ENCODE peak calls at places on chromosomes 3 and 15, in seven cellular contexts. One of them, this sample, is unnamed.

GRCh38 chr3:4580346-4581019 is 87.3 kb downstream of the ITPR1 start:
- DNase-seq in GM12878: no peak
- DNase-seq in HCT116: peak; percentile 10
- DNase-seq in K562: no peak
- DNase-seq in SK-N-SH: no peak
- DNase-seq in HepG2: no peak
- DNase-seq in H1: no peak
- DNase-seq in this sample: no peak

GRCh38 chr3:11784962-11785361 is 61.7 kb downstream of the TAMM41 start:
- DNase-seq in GM12878: no peak
- DNase-seq in SK-N-SH: peak; percentile 39
- DNase-seq in K562: no peak
- DNase-seq in HepG2: no peak
- DNase-seq in H1: no peak
- DNase-seq in HCT116: no peak
- DNase-seq in this sample: no peak

GRCh38 chr3:161890147-161890625 is 393.6 kb downstream of the OTOL1 start:
- DNase-seq in HepG2: no peak
- DNase-seq in GM12878: no peak
- DNase-seq in K562: no peak
- DNase-seq in SK-N-SH: no peak
- DNase-seq in HCT116: peak; percentile 44
- DNase-seq in H1: no peak
- DNase-seq in this sample: no peak

GRCh38 chr3:33791477-33792166 is 6.8 kb upstream of the PDCD6IP start:
- DNase-seq in HepG2: peak; percentile 38
- DNase-seq in GM12878: no peak
- DNase-seq in H1: no peak
- DNase-seq in HCT116: no peak
- DNase-seq in K562: peak; percentile 63
- DNase-seq in SK-N-SH: no peak
- DNase-seq in this sample: no peak

GRCh38 chr3:16410659-16411058 is 102.8 kb downstream of the RFTN1 start:
- DNase-seq in HepG2: no peak
- DNase-seq in SK-N-SH: no peak
- DNase-seq in K562: no peak
- DNase-seq in HCT116: no peak
- DNase-seq in H1: no peak
- DNase-seq in GM12878: no peak
- DNase-seq in this sample: no peak

GRCh38 chr3:43153189-43154083 is 47.6 kb upstream of the POMGNT2 start:
- DNase-seq in K562: no peak
- DNase-seq in GM12878: no peak
- DNase-seq in HepG2: no peak
- DNase-seq in HCT116: no peak
- DNase-seq in SK-N-SH: no peak
- DNase-seq in H1: no peak
- DNase-seq in this sample: no peak

GRCh38 chr3:153927107-153927506 is 194.1 kb upstream of the ARHGEF26 start:
- DNase-seq in HCT116: peak; percentile 12
- DNase-seq in K562: no peak
- DNase-seq in GM12878: peak; percentile 2
- DNase-seq in SK-N-SH: no peak
- DNase-seq in H1: no peak
- DNase-seq in HepG2: no peak
- DNase-seq in this sample: no peak

GRCh38 chr3:124985358-124985757 is 50.8 kb upstream of the MUC13 start:
- DNase-seq in SK-N-SH: no peak
- DNase-seq in HCT116: peak; percentile 12
- DNase-seq in GM12878: no peak
- DNase-seq in HepG2: no peak
- DNase-seq in H1: no peak
- DNase-seq in K562: no peak
- DNase-seq in this sample: no peak

GRCh38 chr3:52143616-52144015 is 10.6 kb downstream of the POC1A start:
- DNase-seq in HCT116: no peak
- DNase-seq in SK-N-SH: no peak
- DNase-seq in HepG2: no peak
- DNase-seq in H1: no peak
- DNase-seq in GM12878: no peak
- DNase-seq in K562: no peak
- DNase-seq in this sample: no peak

GRCh38 chr15:40048155-40048792 is 9.3 kb upstream of the SRP14 start:
- DNase-seq in HepG2: no peak
- DNase-seq in H1: peak; percentile 39
- DNase-seq in K562: no peak
- DNase-seq in HCT116: no peak
- DNase-seq in SK-N-SH: no peak
- DNase-seq in GM12878: no peak
- DNase-seq in this sample: no peak

GRCh38 chr15:63191895-63192603 is 2.6 kb downstream of the RAB8B start:
- DNase-seq in HepG2: no peak
- DNase-seq in H1: no peak
- DNase-seq in GM12878: peak; percentile 87
- DNase-seq in K562: no peak
- DNase-seq in HCT116: no peak
- DNase-seq in SK-N-SH: no peak
- DNase-seq in this sample: no peak

GRCh38 chr3:54931182-54931581 is 3.3 kb upstream of the LRTM1 start:
- DNase-seq in SK-N-SH: peak; percentile 66
- DNase-seq in GM12878: no peak
- DNase-seq in K562: no peak
- DNase-seq in HCT116: no peak
- DNase-seq in H1: no peak
- DNase-seq in HepG2: no peak
- DNase-seq in this sample: no peak

GRCh38 chr3:4716731-4717362 is 223.7 kb downstream of the ITPR1 start:
- DNase-seq in GM12878: no peak
- DNase-seq in SK-N-SH: no peak
- DNase-seq in K562: no peak
- DNase-seq in HepG2: no peak
- DNase-seq in H1: no peak
- DNase-seq in HCT116: no peak
- DNase-seq in this sample: peak; percentile 74

GRCh38 chr3:57130426-57131209 is 34.5 kb downstream of the IL17RD start:
- DNase-seq in HepG2: no peak
- DNase-seq in HCT116: no peak
- DNase-seq in GM12878: no peak
- DNase-seq in H1: peak; percentile 94
- DNase-seq in SK-N-SH: peak; percentile 81
- DNase-seq in K562: no peak
- DNase-seq in this sample: no peak

GRCh38 chr3:26011276-26011675 is 221.4 kb downstream of the OXSM start:
- DNase-seq in GM12878: no peak
- DNase-seq in SK-N-SH: no peak
- DNase-seq in HepG2: no peak
- DNase-seq in HCT116: no peak
- DNase-seq in K562: no peak
- DNase-seq in H1: no peak
- DNase-seq in this sample: no peak

GRCh38 chr3:46915297-46915822 is 37.8 kb downstream of the PTH1R start:
- DNase-seq in HCT116: no peak
- DNase-seq in H1: no peak
- DNase-seq in SK-N-SH: no peak
- DNase-seq in K562: no peak
- DNase-seq in GM12878: no peak
- DNase-seq in HepG2: no peak
- DNase-seq in this sample: no peak

GRCh38 chr3:130834476-130834875 is 59.4 kb upstream of the ATP2C1 start:
- DNase-seq in GM12878: no peak
- DNase-seq in K562: no peak
- DNase-seq in HCT116: no peak
- DNase-seq in HepG2: no peak
- DNase-seq in H1: no peak
- DNase-seq in SK-N-SH: no peak
- DNase-seq in this sample: no peak

GRCh38 chr15:78167227-78167888 is 18.2 kb downstream of the IDH3A start:
- DNase-seq in SK-N-SH: no peak
- DNase-seq in HCT116: no peak
- DNase-seq in K562: no peak
- DNase-seq in HepG2: no peak
- DNase-seq in H1: no peak
- DNase-seq in GM12878: peak; percentile 93
- DNase-seq in this sample: no peak

GRCh38 chr15:32861741-32862140 is 143.9 kb downstream of the GREM1 start:
- DNase-seq in HepG2: no peak
- DNase-seq in HCT116: no peak
- DNase-seq in H1: peak; percentile 56
- DNase-seq in GM12878: no peak
- DNase-seq in SK-N-SH: peak; percentile 13
- DNase-seq in K562: no peak
- DNase-seq in this sample: no peak

GRCh38 chr3:29940759-29941319 is 660.0 kb downstream of the RBMS3 start:
- DNase-seq in H1: no peak
- DNase-seq in K562: no peak
- DNase-seq in GM12878: no peak
- DNase-seq in HepG2: no peak
- DNase-seq in HCT116: no peak
- DNase-seq in SK-N-SH: no peak
- DNase-seq in this sample: no peak

GRCh38 chr3:46675843-46676567 is 17.5 kb downstream of the ALS2CL start:
- DNase-seq in SK-N-SH: no peak
- DNase-seq in HCT116: no peak
- DNase-seq in H1: no peak
- DNase-seq in K562: no peak
- DNase-seq in GM12878: no peak
- DNase-seq in HepG2: no peak
- DNase-seq in this sample: no peak

GRCh38 chr3:184715943-184716651 is 4.2 kb upstream of the MAGEF1 start:
- DNase-seq in H1: no peak
- DNase-seq in HepG2: no peak
- DNase-seq in SK-N-SH: no peak
- DNase-seq in HCT116: no peak
- DNase-seq in K562: no peak
- DNase-seq in GM12878: no peak
- DNase-seq in this sample: no peak

GRCh38 chr3:53744351-53744750 is 101.9 kb downstream of the CHDH start:
- DNase-seq in SK-N-SH: peak; percentile 34
- DNase-seq in HCT116: no peak
- DNase-seq in GM12878: no peak
- DNase-seq in HepG2: no peak
- DNase-seq in H1: no peak
- DNase-seq in K562: no peak
- DNase-seq in this sample: no peak

GRCh38 chr3:168154101-168154500 is 58.4 kb upstream of the GOLIM4 start:
- DNase-seq in SK-N-SH: no peak
- DNase-seq in K562: no peak
- DNase-seq in H1: no peak
- DNase-seq in GM12878: no peak
- DNase-seq in HCT116: no peak
- DNase-seq in HepG2: no peak
- DNase-seq in this sample: peak; percentile 24

GRCh38 chr3:71707600-71707999 is 17.6 kb downstream of the EIF4E3 start:
- DNase-seq in HepG2: no peak
- DNase-seq in H1: no peak
- DNase-seq in HCT116: no peak
- DNase-seq in SK-N-SH: no peak
- DNase-seq in K562: no peak
- DNase-seq in GM12878: no peak
- DNase-seq in this sample: no peak
- TF ChIP-seq JUND in HepG2: no peak
- TF ChIP-seq JUND in H1: no peak
- TF ChIP-seq JUND in HCT116: no peak
- TF ChIP-seq JUND in SK-N-SH: no peak
- TF ChIP-seq JUND in K562: no peak
- TF ChIP-seq JUND in GM12878: no peak
- TF ChIP-seq JUND in this sample: no peak

DNA sequence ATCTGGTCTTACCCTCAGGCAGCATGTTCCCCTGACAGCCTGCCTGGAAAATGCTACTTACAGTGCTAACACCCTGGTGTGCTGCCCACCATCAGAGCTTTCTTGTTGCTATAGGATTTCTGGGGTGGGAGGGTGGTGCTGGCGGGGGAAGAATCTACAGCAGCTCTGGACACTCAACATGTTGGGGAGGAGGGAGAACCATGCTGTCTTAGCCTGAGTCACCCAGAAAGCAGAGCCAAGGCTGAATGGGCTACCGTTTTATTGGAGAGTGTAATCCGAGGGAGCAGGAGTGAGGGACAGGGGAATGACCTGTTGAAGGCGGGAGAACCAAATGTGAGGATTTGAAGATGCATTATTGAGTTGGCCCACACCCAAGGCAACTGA is 45.6 kb downstream of the MFSD1 start:
- DNase-seq in HCT116: no peak
- DNase-seq in GM12878: no peak
- DNase-seq in K562: no peak
- DNase-seq in H1: no peak
- DNase-seq in SK-N-SH: no peak
- DNase-seq in HepG2: no peak
- DNase-seq in this sample: no peak
- TF ChIP-seq JUND in HCT116: no peak
- TF ChIP-seq JUND in GM12878: no peak
- TF ChIP-seq JUND in K562: no peak
- TF ChIP-seq JUND in H1: no peak
- TF ChIP-seq JUND in SK-N-SH: no peak
- TF ChIP-seq JUND in HepG2: no peak
- TF ChIP-seq JUND in this sample: no peak

GRCh38 chr3:173988912-173989311 is 591.4 kb downstream of the NLGN1 start:
- DNase-seq in SK-N-SH: no peak
- DNase-seq in K562: no peak
- DNase-seq in HepG2: no peak
- DNase-seq in GM12878: no peak
- DNase-seq in H1: no peak
- DNase-seq in HCT116: no peak
- DNase-seq in this sample: no peak

GRCh38 chr3:173993299-173993698 is 595.8 kb downstream of the NLGN1 start:
- DNase-seq in HepG2: peak; percentile 1
- DNase-seq in H1: no peak
- DNase-seq in GM12878: no peak
- DNase-seq in K562: no peak
- DNase-seq in SK-N-SH: peak; percentile 6
- DNase-seq in HCT116: peak; percentile 27
- DNase-seq in this sample: peak; percentile 58
- TF ChIP-seq JUND in HepG2: no peak
- TF ChIP-seq JUND in H1: no peak
- TF ChIP-seq JUND in GM12878: no peak
- TF ChIP-seq JUND in K562: no peak
- TF ChIP-seq JUND in SK-N-SH: peak; percentile 67
- TF ChIP-seq JUND in HCT116: no peak
- TF ChIP-seq JUND in this sample: no peak

GRCh38 chr3:152159328-152159727 is 109.4 kb upstream of the MBNL1 start:
- DNase-seq in H1: no peak
- DNase-seq in HepG2: no peak
- DNase-seq in K562: no peak
- DNase-seq in SK-N-SH: no peak
- DNase-seq in HCT116: no peak
- DNase-seq in GM12878: no peak
- DNase-seq in this sample: no peak
- TF ChIP-seq JUND in H1: no peak
- TF ChIP-seq JUND in HepG2: no peak
- TF ChIP-seq JUND in K562: no peak
- TF ChIP-seq JUND in SK-N-SH: peak; percentile 19
- TF ChIP-seq JUND in HCT116: no peak
- TF ChIP-seq JUND in GM12878: no peak
- TF ChIP-seq JUND in this sample: no peak